ENCODE peak calls at places on chromosome 22, in eight cellular contexts. Z, B, G, N, T, W, A and E are unnamed samples.

GRCh38 chr22:25282346-25282670 is 62.9 kb downstream of the CRYBB2 start:
- DNase-seq in W (no peak), Z (no peak), T (no peak), N (no peak), A (no peak), G (no peak), B (no peak), E (no peak)

GRCh38 chr22:27726726-27727449 is 74.7 kb downstream of the MN1 start:
- DNase-seq in B (peak), N (peak), A (no peak), W (no peak), T (peak), Z (peak), G (no peak), E (peak)

GRCh38 chr22:42428025-42428424 is 4.2 kb downstream of the NFAM1 start:
- DNase-seq in G (no peak), Z (no peak), T (no peak), A (no peak), W (no peak), B (no peak), N (no peak), E (no peak)

GRCh38 chr22:37176464-37177061 is 11.5 kb downstream of the C1QTNF6 start:
- DNase-seq in A (peak), Z (peak), W (peak), B (peak), N (peak), T (peak), G (no peak), E (peak)

GRCh38 chr22:24486501-24486921 is 8.6 kb upstream of the UPB1 start:
- DNase-seq in A (peak), T (peak), Z (no peak), W (peak), G (peak), B (no peak), N (no peak), E (peak)

GRCh38 chr22:35589071-35589735 is 27.9 kb downstream of the MB start:
- DNase-seq in Z (peak), G (no peak), N (peak), T (peak), B (peak), W (no peak), A (no peak), E (peak)

GRCh38 chr22:41075946-41076345 is 16.4 kb upstream of the EP300 start:
- DNase-seq in W (no peak), Z (no peak), G (no peak), A (no peak), B (no peak), T (no peak), N (no peak), E (no peak)

GRCh38 chr22:47354668-47355387 is 592.4 kb downstream of the TBC1D22A start:
- DNase-seq in T (no peak), Z (no peak), G (no peak), B (no peak), W (no peak), A (no peak), N (no peak), E (no peak)

GRCh38 chr22:25658641-25659040 is 83.3 kb upstream of the MYO18B start:
- DNase-seq in B (no peak), G (no peak), A (no peak), W (no peak), Z (no peak), N (no peak), T (no peak), E (no peak)

GRCh38 chr22:37557321-37558001 is 2.8 kb upstream of the CDC42EP1 start:
- DNase-seq in Z (no peak), N (no peak), B (no peak), T (no peak), G (no peak), W (no peak), A (no peak), E (no peak)

GRCh38 chr22:48740731-48741405 is 1086.8 kb downstream of the BRD1 start:
- DNase-seq in G (no peak), Z (no peak), A (no peak), B (peak), N (no peak), T (no peak), W (no peak), E (no peak)

GRCh38 chr22:37638351-37639069 is 959 bp upstream of the SH3BP1 start:
- DNase-seq in T (no peak), G (peak), A (peak), B (no peak), N (no peak), Z (peak), W (no peak), E (no peak)

GRCh38 chr22:27853404-27853803 is 51.8 kb upstream of the MN1 start:
- DNase-seq in W (no peak), N (peak), A (no peak), T (peak), B (no peak), G (no peak), Z (no peak), E (peak)

GRCh38 chr22:49163258-49163959 is 664.3 kb downstream of the BRD1 start:
- DNase-seq in T (no peak), W (no peak), B (peak), Z (no peak), G (no peak), A (no peak), N (no peak), E (no peak)

GRCh38 chr22:37940698-37941376 is 12.6 kb downstream of the C22orf23 start:
- DNase-seq in T (no peak), A (no peak), G (peak), N (no peak), W (no peak), Z (no peak), B (no peak), E (peak)

GRCh38 chr22:26642465-26643367 is 14.7 kb upstream of the MIAT start:
- DNase-seq in W (no peak), N (no peak), G (peak), A (peak), B (peak), T (no peak), Z (peak), E (no peak)

GRCh38 chr22:37546436-37547248 is 13.6 kb upstream of the CDC42EP1 start:
- DNase-seq in A (no peak), W (no peak), N (peak), Z (peak), G (no peak), T (peak), B (peak), E (peak)

GRCh38 chr22:33438273-33438672 is 380.1 kb upstream of the SYN3 start:
- DNase-seq in Z (no peak), B (no peak), T (peak), N (peak), A (peak), G (no peak), W (peak), E (peak)

GRCh38 chr22:35648066-35649025 is at the start of gene APOL6:
- DNase-seq in A (peak), W (no peak), G (peak), T (peak), B (no peak), Z (peak), N (peak), E (peak)

GRCh38 chr22:31504282-31504681 is 7.9 kb downstream of the SFI1 start:
- DNase-seq in G (peak), N (no peak), T (peak), W (no peak), A (no peak), B (no peak), Z (no peak), E (no peak)

GRCh38 chr22:27349456-27349855 is 452.1 kb downstream of the MN1 start:
- DNase-seq in A (no peak), B (no peak), N (no peak), W (no peak), G (no peak), T (no peak), Z (no peak), E (no peak)

GRCh38 chr22:25668437-25668836 is 73.6 kb upstream of the MYO18B start:
- DNase-seq in A (no peak), Z (no peak), W (peak), B (no peak), N (no peak), G (no peak), T (no peak), E (peak)

GRCh38 chr22:41844036-41844435 is 11.1 kb downstream of the SREBF2 start:
- DNase-seq in N (no peak), B (no peak), G (peak), A (no peak), Z (no peak), T (no peak), W (no peak), E (no peak)

GRCh38 chr22:27241430-27242110 is 560.0 kb downstream of the MN1 start:
- DNase-seq in A (no peak), B (peak), G (no peak), Z (no peak), N (no peak), T (peak), W (peak), E (no peak)

GRCh38 chr22:31350410-31350863 is 4.3 kb upstream of the PATZ1 start:
- DNase-seq in A (no peak), T (peak), Z (peak), B (no peak), W (no peak), N (no peak), G (no peak), E (no peak)

GRCh38 chr22:27883656-27884350 is 35.3 kb downstream of the PITPNB start:
- DNase-seq in W (no peak), T (no peak), B (no peak), Z (no peak), A (no peak), G (no peak), N (no peak), E (no peak)

GRCh38 chr22:50522806-50523438 is 2.5 kb downstream of the SCO2 start:
- DNase-seq in A (no peak), N (no peak), Z (no peak), T (no peak), W (no peak), B (peak), G (peak), E (no peak)

GRCh38 chr22:50523458-50523805 is 2.0 kb downstream of the SCO2 start:
- DNase-seq in G (no peak), B (no peak), N (no peak), Z (no peak), A (no peak), T (no peak), W (no peak), E (no peak)

GRCh38 chr22:50522208-50522805 is 3.1 kb downstream of the SCO2 start:
- DNase-seq in B (peak), G (no peak), T (no peak), Z (no peak), A (no peak), W (no peak), N (no peak), E (no peak)

GRCh38 chr22:50520826-50521453 is 4.5 kb downstream of the SCO2 start:
- DNase-seq in N (no peak), G (no peak), T (no peak), Z (no peak), A (no peak), W (no peak), B (no peak), E (no peak)

DNA sequence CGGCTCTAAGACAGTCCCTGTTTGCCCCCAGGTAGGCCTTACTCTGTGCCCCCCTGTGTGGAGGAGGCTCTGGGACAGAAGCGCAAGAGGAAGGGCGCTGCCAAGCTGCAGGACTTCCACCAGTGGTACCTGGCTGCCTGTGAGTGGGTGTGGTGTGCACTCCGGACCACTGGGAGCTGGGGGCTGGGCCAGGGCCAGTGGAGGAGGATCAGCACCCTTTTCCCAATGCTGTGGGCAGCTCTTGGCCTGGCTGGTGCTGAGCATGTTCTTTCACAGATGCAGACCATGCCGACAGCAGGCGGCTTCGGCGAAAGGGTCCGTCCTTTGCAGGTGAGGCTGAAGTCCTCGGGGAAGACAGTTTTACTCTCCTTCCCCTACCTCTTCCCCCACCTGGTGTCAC is 3.7 kb downstream of the SCO2 start:
- DNase-seq in W (no peak), B (no peak), A (no peak), N (no peak), T (no peak), Z (no peak), G (no peak), E (no peak)
- H3K4me3 ChIP-seq in W (no peak), B (no peak), A (no peak), N (no peak), T (no peak), Z (no peak), G (no peak), E (no peak)

GRCh38 chr22:19892249-19892879 is 37.7 kb upstream of the GNB1L start:
- DNase-seq in T (peak), W (no peak), Z (no peak), A (no peak), G (no peak), N (no peak), B (no peak), E (no peak)

GRCh38 chr22:19890502-19891349 is 36.1 kb upstream of the GNB1L start:
- DNase-seq in A (no peak), W (no peak), N (no peak), B (no peak), T (no peak), Z (no peak), G (no peak), E (no peak)

GRCh38 chr22:19889951-19890350 is 35.3 kb upstream of the GNB1L start:
- DNase-seq in Z (no peak), G (no peak), T (no peak), A (no peak), B (no peak), N (no peak), W (no peak), E (no peak)

GRCh38 chr22:19892925-19893324 is 38.3 kb upstream of the GNB1L start:
- DNase-seq in B (no peak), G (no peak), T (peak), N (no peak), A (no peak), W (no peak), Z (no peak), E (no peak)

GRCh38 chr22:19891350-19892248 is 36.9 kb upstream of the GNB1L start:
- DNase-seq in W (peak), B (no peak), T (peak), G (peak), A (peak), N (no peak), Z (no peak), E (peak)
- H3K4me3 ChIP-seq in W (no peak), B (no peak), T (no peak), G (peak), A (no peak), N (no peak), Z (no peak), E (no peak)

GRCh38 chr22:44381761-44382454 is 69.2 kb upstream of the SHISAL1 start:
- DNase-seq in Z (no peak), N (peak), A (no peak), G (no peak), B (peak), T (no peak), W (no peak), E (no peak)
- H3K4me3 ChIP-seq in Z (no peak), N (no peak), A (no peak), G (no peak), B (no peak), T (no peak), W (no peak), E (no peak)

GRCh38 chr22:46107089-46107664 is 43.1 kb upstream of the PPARA start:
- DNase-seq in N (peak), G (no peak), B (no peak), Z (peak), T (no peak), W (no peak), A (no peak), E (no peak)
- H3K4me3 ChIP-seq in N (no peak), G (no peak), B (no peak), Z (no peak), T (no peak), W (no peak), A (no peak), E (no peak)

GRCh38 chr22:22822106-22822505 is 65.5 kb upstream of the IGLL5 start:
- DNase-seq in B (no peak), W (no peak), G (no peak), Z (no peak), N (no peak), A (no peak), T (no peak), E (no peak)

GRCh38 chr22:22821340-22821739 is 66.3 kb upstream of the IGLL5 start:
- DNase-seq in A (no peak), B (no peak), W (no peak), N (no peak), T (no peak), Z (no peak), G (no peak), E (no peak)

GRCh38 chr22:22820076-22820475 is 67.5 kb upstream of the IGLL5 start:
- DNase-seq in G (no peak), T (no peak), W (no peak), N (no peak), B (no peak), Z (no peak), A (no peak), E (no peak)

GRCh38 chr22:22818861-22819855 is 68.5 kb upstream of the IGLL5 start:
- DNase-seq in G (peak), A (peak), N (no peak), W (no peak), Z (peak), B (no peak), T (no peak), E (no peak)

GRCh38 chr22:22820626-22821025 is 67.0 kb upstream of the IGLL5 start:
- DNase-seq in A (no peak), B (no peak), N (no peak), T (no peak), W (no peak), G (no peak), Z (no peak), E (no peak)
- H3K4me3 ChIP-seq in A (no peak), B (no peak), N (no peak), T (no peak), W (no peak), G (peak), Z (no peak), E (no peak)

GRCh38 chr22:39914584-39914983 is 13.7 kb downstream of the GRAP2 start:
- DNase-seq in N (no peak), G (no peak), Z (no peak), T (no peak), W (no peak), B (no peak), A (no peak), E (no peak)

GRCh38 chr22:39917776-39918493 is 17.1 kb downstream of the GRAP2 start:
- DNase-seq in N (no peak), B (no peak), Z (no peak), T (no peak), W (no peak), G (no peak), A (no peak), E (no peak)

GRCh38 chr22:39915295-39915726 is 14.4 kb downstream of the GRAP2 start:
- DNase-seq in W (no peak), A (no peak), Z (no peak), T (no peak), G (no peak), N (no peak), B (no peak), E (no peak)

GRCh38 chr22:39916496-39916895 is 15.6 kb downstream of the GRAP2 start:
- DNase-seq in N (no peak), B (no peak), W (no peak), Z (no peak), A (no peak), G (no peak), T (no peak), E (no peak)

DNA sequence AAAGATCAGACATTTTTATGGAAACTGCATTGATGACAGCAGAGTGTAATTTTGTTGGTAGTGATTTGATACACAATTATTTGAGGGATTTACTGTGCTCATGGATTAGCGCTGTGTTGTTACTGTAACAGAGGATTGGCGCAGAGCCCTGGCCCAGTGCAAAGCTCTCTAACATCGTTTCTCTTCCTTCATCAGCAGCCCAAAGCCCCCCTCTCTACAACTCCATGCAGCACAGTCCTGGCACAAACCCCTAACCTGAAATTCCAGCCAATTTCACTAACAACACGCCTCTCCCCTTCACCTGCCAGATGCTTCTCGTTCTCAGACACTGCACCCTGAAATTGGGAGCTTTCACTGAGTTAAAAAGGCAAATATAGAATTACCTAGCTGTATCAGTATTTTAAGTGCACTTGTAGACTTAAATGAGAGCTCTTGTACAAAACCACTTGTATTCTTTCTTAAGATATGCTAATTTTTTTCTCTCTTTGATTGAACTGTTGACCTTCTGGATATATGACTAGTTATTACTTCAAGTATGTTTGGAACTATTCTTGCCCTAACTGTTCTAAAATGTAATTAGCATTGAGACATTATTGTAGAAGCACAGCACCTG is 16.3 kb downstream of the GRAP2 start:
- DNase-seq in B (no peak), Z (no peak), G (no peak), W (no peak), N (no peak), T (no peak), A (no peak), E (no peak)
- H3K4me3 ChIP-seq in B (no peak), Z (no peak), G (no peak), W (no peak), N (no peak), T (no peak), A (no peak), E (no peak)